ENCODE peak calls at places on chromosomes 12 and 14, in five cellular contexts. One of them, this sample, is unnamed.

GRCh38 chr14:20477211-20477876 is 8.1 kb downstream of the PNP start:
- DNase-seq in stomach: peak
- DNase-seq in pancreas: no peak
- DNase-seq in CD4-positive, alpha-beta T cell: no peak
- DNase-seq in CD8-positive, alpha-beta memory T cell: peak
- DNase-seq in this sample: no peak

GRCh38 chr12:58841058-58841798 is 79.1 kb downstream of the LRIG3 start:
- DNase-seq in stomach: no peak
- DNase-seq in pancreas: no peak
- DNase-seq in CD4-positive, alpha-beta T cell: no peak
- DNase-seq in CD8-positive, alpha-beta memory T cell: no peak
- DNase-seq in this sample: no peak

GRCh38 chr14:100382106-100382455 is 58.9 kb downstream of the SLC25A47 start:
- DNase-seq in stomach: no peak
- DNase-seq in pancreas: no peak
- DNase-seq in CD4-positive, alpha-beta T cell: no peak
- DNase-seq in CD8-positive, alpha-beta memory T cell: no peak
- DNase-seq in this sample: no peak

GRCh38 chr14:64501326-64502171 is 2.1 kb downstream of the ZBTB25 start:
- DNase-seq in stomach: peak
- DNase-seq in pancreas: peak
- DNase-seq in CD4-positive, alpha-beta T cell: no peak
- DNase-seq in CD8-positive, alpha-beta memory T cell: peak
- DNase-seq in this sample: no peak

GRCh38 chr14:42378880-42379279 is 772.2 kb downstream of the LRFN5 start:
- DNase-seq in stomach: no peak
- DNase-seq in pancreas: no peak
- DNase-seq in CD4-positive, alpha-beta T cell: no peak
- DNase-seq in CD8-positive, alpha-beta memory T cell: no peak
- DNase-seq in this sample: no peak

GRCh38 chr14:94655169-94655710 is 43.0 kb downstream of the SERPINA3 start:
- DNase-seq in stomach: no peak
- DNase-seq in pancreas: no peak
- DNase-seq in CD4-positive, alpha-beta T cell: no peak
- DNase-seq in CD8-positive, alpha-beta memory T cell: no peak
- DNase-seq in this sample: no peak

GRCh38 chr12:1688086-1688710 is 2.7 kb upstream of the ADIPOR2 start:
- DNase-seq in stomach: no peak
- DNase-seq in pancreas: no peak
- DNase-seq in CD4-positive, alpha-beta T cell: no peak
- DNase-seq in CD8-positive, alpha-beta memory T cell: no peak
- DNase-seq in this sample: no peak

GRCh38 chr12:120136093-120136770 is 19.7 kb upstream of the RAB35 start:
- DNase-seq in stomach: no peak
- DNase-seq in pancreas: no peak
- DNase-seq in CD4-positive, alpha-beta T cell: no peak
- DNase-seq in CD8-positive, alpha-beta memory T cell: no peak
- DNase-seq in this sample: no peak

GRCh38 chr12:70619471-70620152 is 17.6 kb downstream of the PTPRB start:
- DNase-seq in stomach: no peak
- DNase-seq in pancreas: no peak
- DNase-seq in CD4-positive, alpha-beta T cell: no peak
- DNase-seq in CD8-positive, alpha-beta memory T cell: no peak
- DNase-seq in this sample: no peak

GRCh38 chr12:6346235-6346832 is 4.5 kb upstream of the TNFRSF1A start:
- DNase-seq in stomach: no peak
- DNase-seq in pancreas: no peak
- DNase-seq in CD4-positive, alpha-beta T cell: no peak
- DNase-seq in CD8-positive, alpha-beta memory T cell: no peak
- DNase-seq in this sample: no peak
- H3K27ac ChIP-seq in stomach: peak
- H3K27ac ChIP-seq in pancreas: peak
- H3K27ac ChIP-seq in CD4-positive, alpha-beta T cell: no peak
- H3K27ac ChIP-seq in CD8-positive, alpha-beta memory T cell: no peak
- H3K27ac ChIP-seq in this sample: no peak

GRCh38 chr12:104720346-104721064 is 237.6 kb downstream of the SLC41A2 start:
- DNase-seq in stomach: peak
- DNase-seq in pancreas: no peak
- DNase-seq in CD4-positive, alpha-beta T cell: peak
- DNase-seq in CD8-positive, alpha-beta memory T cell: peak
- DNase-seq in this sample: no peak

GRCh38 chr12:104722541-104723534 is 235.3 kb downstream of the SLC41A2 start:
- DNase-seq in stomach: no peak
- DNase-seq in pancreas: no peak
- DNase-seq in CD4-positive, alpha-beta T cell: no peak
- DNase-seq in CD8-positive, alpha-beta memory T cell: no peak
- DNase-seq in this sample: no peak

GRCh38 chr12:104721944-104722343 is 236.1 kb downstream of the SLC41A2 start:
- DNase-seq in stomach: no peak
- DNase-seq in pancreas: no peak
- DNase-seq in CD4-positive, alpha-beta T cell: no peak
- DNase-seq in CD8-positive, alpha-beta memory T cell: no peak
- DNase-seq in this sample: no peak

GRCh38 chr12:104719700-104720345 is 238.3 kb downstream of the SLC41A2 start:
- DNase-seq in stomach: no peak
- DNase-seq in pancreas: no peak
- DNase-seq in CD4-positive, alpha-beta T cell: no peak
- DNase-seq in CD8-positive, alpha-beta memory T cell: no peak
- DNase-seq in this sample: no peak

DNA sequence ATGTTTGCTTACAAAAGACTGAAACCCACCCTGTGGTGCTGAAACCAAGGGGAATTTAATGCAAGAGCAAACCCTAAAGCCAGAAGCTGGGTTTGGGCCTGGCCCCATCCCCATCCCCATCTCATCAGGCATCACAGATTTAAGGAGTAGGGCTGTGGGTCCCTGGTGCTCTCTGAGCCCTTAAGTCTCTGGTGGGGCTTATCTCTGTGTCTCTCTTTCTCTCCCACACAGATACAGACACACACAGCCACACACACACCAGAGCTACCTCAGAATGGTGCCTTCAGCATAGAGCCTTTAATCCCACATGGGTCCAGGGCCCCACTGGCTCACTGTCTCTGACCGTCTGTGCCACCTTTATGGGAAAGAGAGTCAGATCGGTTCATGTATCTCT is 237.0 kb downstream of the SLC41A2 start:
- DNase-seq in stomach: no peak
- DNase-seq in pancreas: no peak
- DNase-seq in CD4-positive, alpha-beta T cell: no peak
- DNase-seq in CD8-positive, alpha-beta memory T cell: no peak
- DNase-seq in this sample: no peak
- H3K27ac ChIP-seq in stomach: peak
- H3K27ac ChIP-seq in pancreas: peak
- H3K27ac ChIP-seq in CD4-positive, alpha-beta T cell: peak
- H3K27ac ChIP-seq in CD8-positive, alpha-beta memory T cell: peak
- H3K27ac ChIP-seq in this sample: peak

GRCh38 chr12:12008232-12008850 is 62.4 kb upstream of the BCL2L14 start:
- DNase-seq in stomach: no peak
- DNase-seq in pancreas: no peak
- DNase-seq in CD4-positive, alpha-beta T cell: peak
- DNase-seq in CD8-positive, alpha-beta memory T cell: no peak
- DNase-seq in this sample: no peak

GRCh38 chr12:12003609-12004008 is 67.1 kb upstream of the BCL2L14 start:
- DNase-seq in stomach: no peak
- DNase-seq in pancreas: no peak
- DNase-seq in CD4-positive, alpha-beta T cell: no peak
- DNase-seq in CD8-positive, alpha-beta memory T cell: no peak
- DNase-seq in this sample: no peak

GRCh38 chr12:12007713-12008231 is 63.0 kb upstream of the BCL2L14 start:
- DNase-seq in stomach: no peak
- DNase-seq in pancreas: no peak
- DNase-seq in CD4-positive, alpha-beta T cell: no peak
- DNase-seq in CD8-positive, alpha-beta memory T cell: no peak
- DNase-seq in this sample: no peak

GRCh38 chr12:12007001-12007712 is 63.6 kb upstream of the BCL2L14 start:
- DNase-seq in stomach: no peak
- DNase-seq in pancreas: no peak
- DNase-seq in CD4-positive, alpha-beta T cell: no peak
- DNase-seq in CD8-positive, alpha-beta memory T cell: no peak
- DNase-seq in this sample: no peak

GRCh38 chr12:12004524-12004923 is 66.2 kb upstream of the BCL2L14 start:
- DNase-seq in stomach: no peak
- DNase-seq in pancreas: no peak
- DNase-seq in CD4-positive, alpha-beta T cell: no peak
- DNase-seq in CD8-positive, alpha-beta memory T cell: no peak
- DNase-seq in this sample: no peak
- H3K27ac ChIP-seq in stomach: no peak
- H3K27ac ChIP-seq in pancreas: no peak
- H3K27ac ChIP-seq in CD4-positive, alpha-beta T cell: no peak
- H3K27ac ChIP-seq in CD8-positive, alpha-beta memory T cell: no peak
- H3K27ac ChIP-seq in this sample: no peak

GRCh38 chr12:92759634-92760268 is 57.0 kb downstream of the PLEKHG7 start:
- DNase-seq in stomach: no peak
- DNase-seq in pancreas: no peak
- DNase-seq in CD4-positive, alpha-beta T cell: no peak
- DNase-seq in CD8-positive, alpha-beta memory T cell: no peak
- DNase-seq in this sample: no peak
- H3K27ac ChIP-seq in stomach: no peak
- H3K27ac ChIP-seq in pancreas: no peak
- H3K27ac ChIP-seq in CD4-positive, alpha-beta T cell: no peak
- H3K27ac ChIP-seq in CD8-positive, alpha-beta memory T cell: no peak
- H3K27ac ChIP-seq in this sample: no peak

DNA sequence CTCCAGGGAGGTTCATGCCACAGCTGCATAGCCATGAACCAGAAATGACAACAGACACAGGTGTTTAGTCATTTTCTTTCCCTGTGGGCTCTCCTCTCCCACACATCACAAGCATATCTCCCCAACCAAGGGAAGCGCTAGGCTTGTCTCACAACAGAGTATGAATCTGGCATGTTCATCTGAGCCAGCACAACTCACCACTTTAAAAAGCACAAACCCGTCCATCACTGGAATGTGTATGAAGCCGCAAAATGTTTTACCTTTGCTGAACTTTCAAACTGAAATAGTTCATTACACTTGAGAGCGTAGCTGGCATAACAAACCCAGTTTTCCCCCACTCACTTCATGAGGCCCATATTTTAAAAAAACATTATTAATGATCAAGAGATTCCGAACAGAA is 15.9 kb downstream of the NID2 start:
- DNase-seq in stomach: no peak
- DNase-seq in pancreas: no peak
- DNase-seq in CD4-positive, alpha-beta T cell: no peak
- DNase-seq in CD8-positive, alpha-beta memory T cell: no peak
- DNase-seq in this sample: no peak
- H3K27ac ChIP-seq in stomach: peak
- H3K27ac ChIP-seq in pancreas: no peak
- H3K27ac ChIP-seq in CD4-positive, alpha-beta T cell: no peak
- H3K27ac ChIP-seq in CD8-positive, alpha-beta memory T cell: no peak
- H3K27ac ChIP-seq in this sample: no peak

This sample was measured in caudate nucleus.